ENCODE peak calls at places on chromosomes 12 and 14, in ten cellular contexts. F is AG04449; V is ovary; Q is fibroblast of pulmonary artery; W is CD8-positive, alpha-beta T cell; K is cardiac fibroblast; N is fibroblast of lung; C is heart right ventricle; U is AG10803; I is GM12865. L is an unnamed sample.

GRCh38 chr12:58847876-58848600 is 72.3 kb downstream of the LRIG3 start:
- DNase-seq in U (no peak), K (no peak), W (no peak), C (no peak), Q (no peak), F (no peak), I (no peak), V (no peak), N (no peak), L (no peak)

GRCh38 chr12:131675126-131676080 is 35.5 kb upstream of the SFSWAP start:
- DNase-seq in K (no peak), C (no peak), I (no peak), Q (no peak), N (no peak), W (no peak), F (no peak), V (no peak), U (no peak), L (no peak)

GRCh38 chr12:65941388-65941787 is 117.1 kb downstream of the HMGA2 start:
- DNase-seq in I (no peak), V (no peak), F (peak), N (peak), K (peak), W (no peak), C (no peak), U (peak), Q (peak), L (peak)

GRCh38 chr14:54040851-54041250 is 84.2 kb upstream of the BMP4 start:
- DNase-seq in Q (no peak), I (no peak), U (no peak), C (no peak), V (no peak), N (no peak), W (no peak), K (peak), F (no peak), L (no peak)

GRCh38 chr12:19388131-19388549 is 51.2 kb upstream of the AEBP2 start:
- DNase-seq in N (peak), F (no peak), Q (peak), V (no peak), I (no peak), C (no peak), K (peak), W (no peak), U (peak), L (peak)

GRCh38 chr12:16756833-16757552 is 151.0 kb upstream of the LMO3 start:
- DNase-seq in I (no peak), N (no peak), K (no peak), W (no peak), C (no peak), Q (no peak), V (no peak), U (no peak), F (no peak), L (no peak)

GRCh38 chr12:131775124-131775903 is 52.9 kb upstream of the MMP17 start:
- DNase-seq in N (no peak), V (no peak), C (no peak), F (no peak), K (no peak), W (no peak), U (no peak), Q (no peak), I (peak), L (no peak)

GRCh38 chr14:73728106-73729014 is 14.2 kb upstream of the PNMA1 start:
- DNase-seq in K (peak), N (peak), Q (peak), U (peak), V (peak), W (peak), I (peak), F (no peak), C (peak), L (no peak)

GRCh38 chr14:54189358-54190354 is 207.2 kb upstream of the CDKN3 start:
- DNase-seq in C (no peak), N (peak), I (no peak), Q (peak), U (peak), V (no peak), K (peak), F (no peak), W (no peak), L (no peak)

GRCh38 chr14:60760648-60761364 is 26.2 kb downstream of the MNAT1 start:
- DNase-seq in N (no peak), F (no peak), W (no peak), K (no peak), Q (no peak), I (no peak), C (no peak), V (no peak), U (no peak), L (no peak)

GRCh38 chr12:10068634-10069033 is 30.2 kb downstream of the CLEC1A start:
- DNase-seq in V (no peak), U (no peak), N (no peak), K (no peak), F (no peak), C (no peak), I (no peak), Q (no peak), W (no peak), L (no peak)

GRCh38 chr12:105330938-105331804 is 680 bp downstream of the C12orf75 start:
- DNase-seq in Q (no peak), F (no peak), W (peak), C (peak), K (no peak), V (peak), N (peak), U (no peak), I (peak), L (no peak)

GRCh38 chr14:94623856-94624499 is 11.8 kb downstream of the SERPINA3 start:
- DNase-seq in U (no peak), I (no peak), V (no peak), C (no peak), N (no peak), F (no peak), K (no peak), Q (no peak), W (no peak), L (no peak)

GRCh38 chr14:98944989-98945388 is 327.0 kb downstream of the BCL11B start:
- DNase-seq in F (no peak), I (no peak), U (no peak), K (no peak), V (no peak), Q (no peak), W (no peak), N (no peak), C (no peak), L (no peak)

GRCh38 chr14:25350802-25351201 is 300.9 kb upstream of the STXBP6 start:
- DNase-seq in V (peak), W (no peak), U (no peak), Q (no peak), F (no peak), C (no peak), N (no peak), K (no peak), I (no peak), L (no peak)

GRCh38 chr12:17438141-17438540 is 651.9 kb downstream of the RERGL start:
- DNase-seq in F (no peak), V (no peak), C (no peak), I (no peak), K (no peak), Q (no peak), W (no peak), N (no peak), U (no peak), L (no peak)

GRCh38 chr14:66228267-66228970 is 257.8 kb upstream of the CCDC196 start:
- DNase-seq in Q (peak), W (no peak), U (peak), F (no peak), C (no peak), K (peak), N (peak), V (no peak), I (peak), L (no peak)

GRCh38 chr12:95733156-95733825 is 57.3 kb downstream of the NTN4 start:
- DNase-seq in C (no peak), Q (peak), W (no peak), K (peak), I (no peak), U (peak), V (no peak), N (peak), F (peak), L (peak)

GRCh38 chr14:33186656-33187055 is 248.0 kb downstream of the NPAS3 start:
- DNase-seq in F (no peak), V (no peak), U (peak), I (no peak), W (no peak), Q (no peak), N (no peak), C (no peak), K (peak), L (no peak)

GRCh38 chr12:59843260-59843843 is 247.5 kb downstream of the SLC16A7 start:
- DNase-seq in Q (no peak), F (no peak), V (no peak), U (no peak), C (no peak), N (no peak), W (no peak), I (no peak), K (no peak), L (no peak)

GRCh38 chr14:99603471-99603933 is 505 bp downstream of the CCDC85C start:
- DNase-seq in W (peak), K (peak), F (no peak), V (peak), Q (peak), I (peak), N (no peak), C (peak), U (peak), L (no peak)

GRCh38 chr14:55160989-55161388 is 30.4 kb downstream of the DLGAP5 start:
- DNase-seq in V (no peak), W (no peak), N (peak), I (peak), C (no peak), K (peak), Q (peak), F (no peak), U (peak), L (peak)

GRCh38 chr12:25197608-25198007 is 2.6 kb downstream of the ETFRF1 start:
- DNase-seq in N (no peak), F (no peak), I (no peak), K (no peak), W (no peak), U (no peak), C (no peak), V (no peak), Q (no peak), L (no peak)

GRCh38 chr12:2064078-2064507 is 11.3 kb downstream of the CACNA1C start:
- DNase-seq in Q (peak), F (no peak), N (no peak), K (peak), C (no peak), I (peak), W (no peak), U (peak), V (no peak), L (no peak)

GRCh38 chr14:24312736-24313507 is 1.6 kb downstream of the LTB4R start:
- DNase-seq in I (peak), V (no peak), U (no peak), N (peak), C (no peak), F (no peak), W (no peak), K (peak), Q (peak), L (no peak)

GRCh38 chr14:36451346-36452065 is 68.5 kb downstream of the NKX2-1 start:
- DNase-seq in K (no peak), F (no peak), C (no peak), W (no peak), U (no peak), N (no peak), V (no peak), I (no peak), Q (no peak), L (no peak)

GRCh38 chr12:128795530-128796361 is 28.0 kb downstream of the SLC15A4 start:
- DNase-seq in U (no peak), Q (no peak), W (no peak), F (no peak), K (no peak), N (no peak), I (peak), C (no peak), V (no peak), L (no peak)

GRCh38 chr14:67522270-67522669 is 10.8 kb upstream of the PLEKHH1 start:
- DNase-seq in C (no peak), W (no peak), V (no peak), K (no peak), I (no peak), U (no peak), Q (no peak), N (no peak), F (no peak), L (no peak)

GRCh38 chr14:29390046-29390841 is 537.4 kb downstream of the PRKD1 start:
- DNase-seq in N (peak), F (no peak), V (no peak), Q (no peak), U (no peak), C (no peak), W (no peak), I (no peak), K (no peak), L (no peak)

GRCh38 chr14:97299661-97300060 is 502.5 kb downstream of the VRK1 start:
- DNase-seq in K (no peak), N (no peak), C (no peak), Q (no peak), W (peak), V (no peak), U (no peak), I (peak), F (no peak), L (no peak)

GRCh38 chr14:74879427-74880180 is 2.1 kb upstream of the DLST start:
- DNase-seq in K (no peak), U (no peak), F (no peak), Q (no peak), N (no peak), W (no peak), V (no peak), C (no peak), I (no peak), L (no peak)

GRCh38 chr14:95128140-95128539 is 29.2 kb downstream of the DICER1 start:
- DNase-seq in W (no peak), V (no peak), F (no peak), K (no peak), C (no peak), I (no peak), Q (no peak), U (no peak), N (no peak), L (no peak)

GRCh38 chr12:129563266-129563665 is 340.6 kb downstream of the TMEM132D start:
- DNase-seq in K (no peak), W (no peak), N (no peak), U (no peak), Q (no peak), V (no peak), F (no peak), I (no peak), C (no peak), L (no peak)

GRCh38 chr14:105155071-105155651 is 13.4 kb downstream of the JAG2 start:
- DNase-seq in N (no peak), I (no peak), U (no peak), W (no peak), F (no peak), V (no peak), Q (no peak), K (no peak), C (peak), L (no peak)

GRCh38 chr14:102768223-102769048 is 8.8 kb upstream of the TRAF3 start:
- DNase-seq in F (no peak), Q (no peak), C (no peak), W (no peak), I (peak), N (no peak), U (no peak), K (no peak), V (no peak), L (no peak)

GRCh38 chr14:71855399-71856036 is 76.7 kb upstream of the RGS6 start:
- DNase-seq in V (no peak), Q (peak), I (peak), F (peak), U (peak), W (peak), K (peak), N (peak), C (peak), L (peak)

GRCh38 chr12:68903511-68903910 is 29.5 kb downstream of the CPM start:
- DNase-seq in W (no peak), N (no peak), K (no peak), C (no peak), Q (no peak), I (no peak), U (no peak), F (no peak), V (no peak), L (no peak)

GRCh38 chr12:75725505-75726120 is 214.2 kb upstream of the KRR1 start:
- DNase-seq in F (no peak), Q (peak), C (no peak), K (peak), N (no peak), W (no peak), I (no peak), U (peak), V (no peak), L (no peak)

GRCh38 chr12:49636979-49637378 is 13.6 kb downstream of the PRPF40B start:
- DNase-seq in I (peak), N (peak), F (no peak), W (peak), V (peak), C (no peak), Q (peak), U (peak), K (peak), L (peak)

GRCh38 chr12:131044760-131045381 is 91.2 kb downstream of the ADGRD1 start:
- DNase-seq in U (no peak), W (no peak), Q (no peak), V (no peak), F (no peak), N (no peak), I (no peak), K (no peak), C (no peak), L (no peak)

DNA sequence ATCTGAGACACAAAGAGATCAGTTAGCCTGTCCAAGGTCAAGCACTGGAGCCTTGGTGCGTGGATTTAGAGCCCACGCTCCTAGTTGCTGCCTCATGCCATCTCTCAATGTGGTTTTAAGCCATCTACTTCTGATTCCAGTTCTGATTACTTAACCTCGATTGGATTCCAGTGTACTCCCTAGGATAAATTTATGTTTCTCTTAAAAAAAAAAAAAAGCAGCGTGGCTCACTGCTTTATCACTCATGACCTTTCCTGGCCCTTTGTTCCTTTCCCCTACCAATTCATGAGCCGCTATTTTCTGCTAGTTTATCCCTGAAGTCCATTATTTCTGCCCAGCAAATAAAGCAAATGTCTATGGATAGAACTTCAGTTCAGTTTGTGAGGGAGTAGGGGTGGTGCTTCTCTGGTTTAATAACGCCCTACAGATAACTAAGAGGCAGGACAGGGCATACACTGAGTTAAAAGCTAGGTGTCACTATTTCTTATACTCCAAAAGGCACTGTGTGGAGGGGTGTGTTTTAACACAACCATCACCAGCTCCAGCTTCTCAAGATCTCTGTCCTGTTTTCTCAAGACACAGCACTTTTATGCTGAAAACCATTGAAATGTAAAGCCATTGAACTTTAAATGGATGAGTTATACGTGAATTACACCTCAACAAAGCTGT is 9.8 kb upstream of the PARP11 start:
- DNase-seq in N (peak), U (no peak), I (peak), W (no peak), V (no peak), K (peak), C (no peak), F (no peak), Q (peak), L (no peak)
- TF ChIP-seq CTCF in N (peak), U (peak), I (peak), W (no peak), V (no peak), K (peak), C (peak), F (peak), Q (peak), L (peak)

GRCh38 chr12:110431957-110432587 is 18.1 kb downstream of the ARPC3 start:
- DNase-seq in K (no peak), N (no peak), W (no peak), U (no peak), F (no peak), V (peak), C (no peak), I (peak), Q (no peak), L (no peak)
- H3K4me3 ChIP-seq in K (no peak), N (peak), W (no peak), U (peak), F (no peak), V (peak), C (peak), I (peak), Q (peak), L (no peak)

GRCh38 chr14:56561586-56561985 is 18.0 kb upstream of the TMEM260 start:
- DNase-seq in W (no peak), Q (no peak), C (no peak), K (no peak), I (no peak), F (no peak), V (no peak), U (peak), N (no peak), L (peak)

GRCh38 chr14:56552615-56553014 is 27.0 kb upstream of the TMEM260 start:
- DNase-seq in U (no peak), C (no peak), K (no peak), W (no peak), V (no peak), I (no peak), F (no peak), Q (no peak), N (no peak), L (no peak)

GRCh38 chr14:56554301-56554700 is 25.3 kb upstream of the TMEM260 start:
- DNase-seq in K (no peak), C (no peak), N (no peak), F (no peak), Q (no peak), U (no peak), I (no peak), V (no peak), W (no peak), L (no peak)

DNA sequence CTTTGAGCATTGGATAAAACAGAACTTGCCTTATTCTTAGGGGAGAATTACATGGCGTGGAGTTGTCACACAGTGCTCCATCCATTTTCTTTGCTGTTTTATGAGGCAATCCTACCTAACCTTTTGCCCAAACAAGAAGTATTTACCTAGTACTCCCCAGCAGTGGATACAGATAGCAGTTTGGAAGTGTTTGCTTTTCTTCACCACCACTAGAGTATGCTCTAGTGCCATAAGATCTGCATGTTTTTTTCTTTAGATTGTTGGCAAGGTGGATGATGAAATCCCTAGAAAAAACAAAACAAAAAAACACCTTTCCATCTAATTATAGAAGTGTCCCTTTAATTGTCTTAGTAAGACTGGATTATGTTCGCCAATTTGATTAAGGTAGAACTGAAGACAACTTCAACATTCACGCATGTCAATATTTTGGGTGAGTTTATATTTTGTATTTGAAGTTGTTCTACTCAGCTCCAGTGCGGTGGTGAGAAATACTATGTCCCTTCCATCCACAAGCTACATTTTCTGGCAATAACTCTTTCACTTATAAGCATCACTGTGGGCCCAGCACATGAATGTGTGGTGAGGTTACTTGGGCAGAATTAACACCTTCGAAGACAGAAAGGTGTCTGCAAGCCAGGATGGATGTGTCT is 23.6 kb upstream of the TMEM260 start:
- DNase-seq in U (peak), C (no peak), F (no peak), K (peak), W (no peak), Q (peak), I (peak), V (no peak), N (peak), L (no peak)
- TF ChIP-seq CTCF in U (peak), C (peak), F (peak), K (peak), W (peak), Q (peak), I (peak), V (peak), N (peak), L (peak)

GRCh38 chr12:102962532-102962931 is 5.1 kb downstream of the ASCL1 start:
- DNase-seq in U (no peak), V (no peak), F (no peak), C (no peak), I (no peak), N (no peak), W (no peak), Q (no peak), K (no peak), L (no peak)
- H3K4me3 ChIP-seq in U (no peak), V (no peak), F (no peak), C (no peak), I (no peak), N (no peak), W (no peak), Q (no peak), K (no peak), L (no peak)